ENCODE peak calls at places on chromosome 18, in six cellular contexts. One of them, this sample, is unnamed.

GRCh38 chr18:49016648-49017539 is 66.1 kb upstream of the SMAD7 start:
- DNase-seq in epithelial cell of esophagus: peak
- DNase-seq in DMS153: no peak
- DNase-seq in left ventricle myocardium superior: no peak
- DNase-seq in fibroblast of lung: peak
- DNase-seq in naive thymus-derived CD8-positive, alpha-beta T cell: no peak
- DNase-seq in this sample: no peak

GRCh38 chr18:57841568-57841967 is 38.5 kb upstream of the ATP8B1 start:
- DNase-seq in epithelial cell of esophagus: no peak
- DNase-seq in DMS153: no peak
- DNase-seq in left ventricle myocardium superior: no peak
- DNase-seq in fibroblast of lung: no peak
- DNase-seq in naive thymus-derived CD8-positive, alpha-beta T cell: no peak
- DNase-seq in this sample: no peak

GRCh38 chr18:63949068-63949737 is at the start of gene HMSD:
- DNase-seq in epithelial cell of esophagus: peak
- DNase-seq in DMS153: peak
- DNase-seq in left ventricle myocardium superior: peak
- DNase-seq in fibroblast of lung: peak
- DNase-seq in naive thymus-derived CD8-positive, alpha-beta T cell: peak
- DNase-seq in this sample: peak

GRCh38 chr18:44691148-44691925 is 10.6 kb downstream of the SETBP1 start:
- DNase-seq in epithelial cell of esophagus: no peak
- DNase-seq in DMS153: no peak
- DNase-seq in left ventricle myocardium superior: no peak
- DNase-seq in fibroblast of lung: no peak
- DNase-seq in naive thymus-derived CD8-positive, alpha-beta T cell: no peak
- DNase-seq in this sample: no peak

GRCh38 chr18:58044370-58045264 is 591 bp downstream of the NEDD4L start:
- DNase-seq in epithelial cell of esophagus: peak
- DNase-seq in DMS153: peak
- DNase-seq in left ventricle myocardium superior: peak
- DNase-seq in fibroblast of lung: peak
- DNase-seq in naive thymus-derived CD8-positive, alpha-beta T cell: peak
- DNase-seq in this sample: peak

GRCh38 chr18:9804517-9805104 is 81.2 kb upstream of the TXNDC2 start:
- DNase-seq in epithelial cell of esophagus: no peak
- DNase-seq in DMS153: peak
- DNase-seq in left ventricle myocardium superior: peak
- DNase-seq in fibroblast of lung: no peak
- DNase-seq in naive thymus-derived CD8-positive, alpha-beta T cell: no peak
- DNase-seq in this sample: peak

GRCh38 chr18:45437399-45437798 is 177.9 kb upstream of the SLC14A2 start:
- DNase-seq in epithelial cell of esophagus: no peak
- DNase-seq in DMS153: no peak
- DNase-seq in left ventricle myocardium superior: no peak
- DNase-seq in fibroblast of lung: no peak
- DNase-seq in naive thymus-derived CD8-positive, alpha-beta T cell: no peak
- DNase-seq in this sample: no peak

GRCh38 chr18:12606592-12607315 is 51.2 kb downstream of the SPIRE1 start:
- DNase-seq in epithelial cell of esophagus: peak
- DNase-seq in DMS153: no peak
- DNase-seq in left ventricle myocardium superior: no peak
- DNase-seq in fibroblast of lung: peak
- DNase-seq in naive thymus-derived CD8-positive, alpha-beta T cell: no peak
- DNase-seq in this sample: no peak

GRCh38 chr18:49031511-49032188 is 80.9 kb upstream of the SMAD7 start:
- DNase-seq in epithelial cell of esophagus: no peak
- DNase-seq in DMS153: no peak
- DNase-seq in left ventricle myocardium superior: no peak
- DNase-seq in fibroblast of lung: no peak
- DNase-seq in naive thymus-derived CD8-positive, alpha-beta T cell: no peak
- DNase-seq in this sample: no peak

GRCh38 chr18:54607213-54607934 is 16.3 kb downstream of the DYNAP start:
- DNase-seq in epithelial cell of esophagus: peak
- DNase-seq in DMS153: peak
- DNase-seq in left ventricle myocardium superior: no peak
- DNase-seq in fibroblast of lung: peak
- DNase-seq in naive thymus-derived CD8-positive, alpha-beta T cell: no peak
- DNase-seq in this sample: no peak

GRCh38 chr18:50917021-50917420 is 38.1 kb downstream of the ME2 start:
- DNase-seq in epithelial cell of esophagus: no peak
- DNase-seq in DMS153: no peak
- DNase-seq in left ventricle myocardium superior: no peak
- DNase-seq in fibroblast of lung: peak
- DNase-seq in naive thymus-derived CD8-positive, alpha-beta T cell: no peak
- DNase-seq in this sample: no peak

GRCh38 chr18:11850821-11851155 is 425 bp upstream of the CHMP1B start:
- DNase-seq in epithelial cell of esophagus: peak
- DNase-seq in DMS153: no peak
- DNase-seq in left ventricle myocardium superior: no peak
- DNase-seq in fibroblast of lung: no peak
- DNase-seq in naive thymus-derived CD8-positive, alpha-beta T cell: no peak
- DNase-seq in this sample: no peak

GRCh38 chr18:37419272-37419671 is 146.3 kb downstream of the CELF4 start:
- DNase-seq in epithelial cell of esophagus: peak
- DNase-seq in DMS153: no peak
- DNase-seq in left ventricle myocardium superior: no peak
- DNase-seq in fibroblast of lung: peak
- DNase-seq in naive thymus-derived CD8-positive, alpha-beta T cell: no peak
- DNase-seq in this sample: no peak

GRCh38 chr18:26383454-26384270 is 157.4 kb downstream of the TAF4B start:
- DNase-seq in epithelial cell of esophagus: peak
- DNase-seq in DMS153: peak
- DNase-seq in left ventricle myocardium superior: no peak
- DNase-seq in fibroblast of lung: peak
- DNase-seq in naive thymus-derived CD8-positive, alpha-beta T cell: no peak
- DNase-seq in this sample: no peak

GRCh38 chr18:46916551-46917107 is 678 bp downstream of the PIAS2 start:
- DNase-seq in epithelial cell of esophagus: peak
- DNase-seq in DMS153: no peak
- DNase-seq in left ventricle myocardium superior: no peak
- DNase-seq in fibroblast of lung: peak
- DNase-seq in naive thymus-derived CD8-positive, alpha-beta T cell: no peak
- DNase-seq in this sample: no peak

GRCh38 chr18:68494802-68495560 is 219.9 kb downstream of the TMX3 start:
- DNase-seq in epithelial cell of esophagus: peak
- DNase-seq in DMS153: no peak
- DNase-seq in left ventricle myocardium superior: no peak
- DNase-seq in fibroblast of lung: peak
- DNase-seq in naive thymus-derived CD8-positive, alpha-beta T cell: no peak
- DNase-seq in this sample: no peak

GRCh38 chr18:59665057-59666007 is 31.9 kb downstream of the CCBE1 start:
- DNase-seq in epithelial cell of esophagus: no peak
- DNase-seq in DMS153: no peak
- DNase-seq in left ventricle myocardium superior: no peak
- DNase-seq in fibroblast of lung: peak
- DNase-seq in naive thymus-derived CD8-positive, alpha-beta T cell: no peak
- DNase-seq in this sample: no peak

GRCh38 chr18:47095810-47096209 is 54.5 kb downstream of the HDHD2 start:
- DNase-seq in epithelial cell of esophagus: no peak
- DNase-seq in DMS153: no peak
- DNase-seq in left ventricle myocardium superior: no peak
- DNase-seq in fibroblast of lung: no peak
- DNase-seq in naive thymus-derived CD8-positive, alpha-beta T cell: no peak
- DNase-seq in this sample: no peak

GRCh38 chr18:11148655-11149440 is 521 bp downstream of the PIEZO2 start:
- DNase-seq in epithelial cell of esophagus: no peak
- DNase-seq in DMS153: no peak
- DNase-seq in left ventricle myocardium superior: no peak
- DNase-seq in fibroblast of lung: no peak
- DNase-seq in naive thymus-derived CD8-positive, alpha-beta T cell: no peak
- DNase-seq in this sample: no peak

GRCh38 chr18:78981652-78981955 is 2.0 kb downstream of the SALL3 start:
- DNase-seq in epithelial cell of esophagus: no peak
- DNase-seq in DMS153: no peak
- DNase-seq in left ventricle myocardium superior: no peak
- DNase-seq in fibroblast of lung: no peak
- DNase-seq in naive thymus-derived CD8-positive, alpha-beta T cell: no peak
- DNase-seq in this sample: no peak

GRCh38 chr18:5894613-5895299 is 566 bp downstream of the TMEM200C start:
- DNase-seq in epithelial cell of esophagus: no peak
- DNase-seq in DMS153: no peak
- DNase-seq in left ventricle myocardium superior: peak
- DNase-seq in fibroblast of lung: peak
- DNase-seq in naive thymus-derived CD8-positive, alpha-beta T cell: no peak
- DNase-seq in this sample: no peak

GRCh38 chr18:65322895-65323294 is 427.9 kb upstream of the CDH7 start:
- DNase-seq in epithelial cell of esophagus: no peak
- DNase-seq in DMS153: no peak
- DNase-seq in left ventricle myocardium superior: no peak
- DNase-seq in fibroblast of lung: no peak
- DNase-seq in naive thymus-derived CD8-positive, alpha-beta T cell: no peak
- DNase-seq in this sample: no peak

GRCh38 chr18:50937183-50937582 is 30.7 kb upstream of the ELAC1 start:
- DNase-seq in epithelial cell of esophagus: no peak
- DNase-seq in DMS153: no peak
- DNase-seq in left ventricle myocardium superior: no peak
- DNase-seq in fibroblast of lung: no peak
- DNase-seq in naive thymus-derived CD8-positive, alpha-beta T cell: no peak
- DNase-seq in this sample: no peak

GRCh38 chr18:74709451-74709850 is 111.8 kb downstream of the ZNF407 start:
- DNase-seq in epithelial cell of esophagus: no peak
- DNase-seq in DMS153: no peak
- DNase-seq in left ventricle myocardium superior: no peak
- DNase-seq in fibroblast of lung: no peak
- DNase-seq in naive thymus-derived CD8-positive, alpha-beta T cell: no peak
- DNase-seq in this sample: no peak

GRCh38 chr18:79603321-79604204 is 76.0 kb upstream of the CTDP1 start:
- DNase-seq in epithelial cell of esophagus: no peak
- DNase-seq in DMS153: no peak
- DNase-seq in left ventricle myocardium superior: peak
- DNase-seq in fibroblast of lung: no peak
- DNase-seq in naive thymus-derived CD8-positive, alpha-beta T cell: no peak
- DNase-seq in this sample: peak

GRCh38 chr18:42446195-42446594 is 491.2 kb downstream of the PIK3C3 start:
- DNase-seq in epithelial cell of esophagus: no peak
- DNase-seq in DMS153: no peak
- DNase-seq in left ventricle myocardium superior: no peak
- DNase-seq in fibroblast of lung: peak
- DNase-seq in naive thymus-derived CD8-positive, alpha-beta T cell: no peak
- DNase-seq in this sample: no peak

GRCh38 chr18:58599106-58599505 is 29.8 kb downstream of the ALPK2 start:
- DNase-seq in epithelial cell of esophagus: peak
- DNase-seq in DMS153: no peak
- DNase-seq in left ventricle myocardium superior: no peak
- DNase-seq in fibroblast of lung: peak
- DNase-seq in naive thymus-derived CD8-positive, alpha-beta T cell: no peak
- DNase-seq in this sample: no peak

GRCh38 chr18:35143615-35144596 is 96.9 kb upstream of the ZNF397 start:
- DNase-seq in epithelial cell of esophagus: peak
- DNase-seq in DMS153: peak
- DNase-seq in left ventricle myocardium superior: peak
- DNase-seq in fibroblast of lung: peak
- DNase-seq in naive thymus-derived CD8-positive, alpha-beta T cell: peak
- DNase-seq in this sample: no peak

GRCh38 chr18:53745228-53745967 is 479.1 kb downstream of the MBD2 start:
- DNase-seq in epithelial cell of esophagus: peak
- DNase-seq in DMS153: no peak
- DNase-seq in left ventricle myocardium superior: no peak
- DNase-seq in fibroblast of lung: peak
- DNase-seq in naive thymus-derived CD8-positive, alpha-beta T cell: no peak
- DNase-seq in this sample: no peak

GRCh38 chr18:79545255-79545654 is 134.3 kb upstream of the CTDP1 start:
- DNase-seq in epithelial cell of esophagus: no peak
- DNase-seq in DMS153: no peak
- DNase-seq in left ventricle myocardium superior: no peak
- DNase-seq in fibroblast of lung: no peak
- DNase-seq in naive thymus-derived CD8-positive, alpha-beta T cell: no peak
- DNase-seq in this sample: no peak

This sample was measured in Right ventricle myocardium superior.